ENCODE peak calls at places on chromosomes 3 and 15, in five cellular contexts. One of them, this sample, is unnamed.

GRCh38 chr3:124839896-124840295 is 47.3 kb downstream of the ITGB5 start:
- DNase-seq in heart right ventricle: no peak
- DNase-seq in kidney epithelial cell: no peak
- DNase-seq in GM12864: no peak
- DNase-seq in upper lobe of left lung: no peak
- DNase-seq in this sample: no peak

GRCh38 chr3:48521635-48522034 is 17.7 kb upstream of the SHISA5 start:
- DNase-seq in heart right ventricle: no peak
- DNase-seq in kidney epithelial cell: no peak
- DNase-seq in GM12864: no peak
- DNase-seq in upper lobe of left lung: peak; percentile 69
- DNase-seq in this sample: no peak

GRCh38 chr15:42845581-42845980 is 75.0 kb downstream of the TTBK2 start:
- DNase-seq in heart right ventricle: no peak
- DNase-seq in kidney epithelial cell: no peak
- DNase-seq in GM12864: no peak
- DNase-seq in upper lobe of left lung: no peak
- DNase-seq in this sample: no peak

GRCh38 chr15:76152197-76152596 is 92.4 kb downstream of the TMEM266 start:
- DNase-seq in heart right ventricle: no peak
- DNase-seq in kidney epithelial cell: no peak
- DNase-seq in GM12864: no peak
- DNase-seq in upper lobe of left lung: peak; percentile 33
- DNase-seq in this sample: no peak

GRCh38 chr3:128283429-128283828 is 130.1 kb downstream of the EEFSEC start:
- DNase-seq in heart right ventricle: no peak
- DNase-seq in kidney epithelial cell: no peak
- DNase-seq in GM12864: no peak
- DNase-seq in upper lobe of left lung: no peak
- DNase-seq in this sample: no peak

GRCh38 chr3:154025007-154025406 is 96.2 kb upstream of the ARHGEF26 start:
- DNase-seq in heart right ventricle: no peak
- DNase-seq in kidney epithelial cell: no peak
- DNase-seq in GM12864: no peak
- DNase-seq in upper lobe of left lung: no peak
- DNase-seq in this sample: no peak

GRCh38 chr3:40875581-40875980 is 323.7 kb upstream of the CTNNB1 start:
- DNase-seq in heart right ventricle: no peak
- DNase-seq in kidney epithelial cell: no peak
- DNase-seq in GM12864: no peak
- DNase-seq in upper lobe of left lung: no peak
- DNase-seq in this sample: no peak

GRCh38 chr3:31124368-31124767 is 229.9 kb upstream of the GADL1 start:
- DNase-seq in heart right ventricle: no peak
- DNase-seq in kidney epithelial cell: no peak
- DNase-seq in GM12864: no peak
- DNase-seq in upper lobe of left lung: no peak
- DNase-seq in this sample: no peak

GRCh38 chr3:26406636-26407035 is 215.9 kb upstream of the LRRC3B start:
- DNase-seq in heart right ventricle: no peak
- DNase-seq in kidney epithelial cell: no peak
- DNase-seq in GM12864: no peak
- DNase-seq in upper lobe of left lung: no peak
- DNase-seq in this sample: no peak

GRCh38 chr3:171113716-171114115 is 87.2 kb upstream of the SLC2A2 start:
- DNase-seq in heart right ventricle: no peak
- DNase-seq in kidney epithelial cell: no peak
- DNase-seq in GM12864: no peak
- DNase-seq in upper lobe of left lung: no peak
- DNase-seq in this sample: no peak
- TF ChIP-seq CTCF in heart right ventricle: no peak
- TF ChIP-seq CTCF in kidney epithelial cell: peak; percentile 6
- TF ChIP-seq CTCF in GM12864: no peak
- TF ChIP-seq CTCF in upper lobe of left lung: no peak
- TF ChIP-seq CTCF in this sample: no peak

DNA sequence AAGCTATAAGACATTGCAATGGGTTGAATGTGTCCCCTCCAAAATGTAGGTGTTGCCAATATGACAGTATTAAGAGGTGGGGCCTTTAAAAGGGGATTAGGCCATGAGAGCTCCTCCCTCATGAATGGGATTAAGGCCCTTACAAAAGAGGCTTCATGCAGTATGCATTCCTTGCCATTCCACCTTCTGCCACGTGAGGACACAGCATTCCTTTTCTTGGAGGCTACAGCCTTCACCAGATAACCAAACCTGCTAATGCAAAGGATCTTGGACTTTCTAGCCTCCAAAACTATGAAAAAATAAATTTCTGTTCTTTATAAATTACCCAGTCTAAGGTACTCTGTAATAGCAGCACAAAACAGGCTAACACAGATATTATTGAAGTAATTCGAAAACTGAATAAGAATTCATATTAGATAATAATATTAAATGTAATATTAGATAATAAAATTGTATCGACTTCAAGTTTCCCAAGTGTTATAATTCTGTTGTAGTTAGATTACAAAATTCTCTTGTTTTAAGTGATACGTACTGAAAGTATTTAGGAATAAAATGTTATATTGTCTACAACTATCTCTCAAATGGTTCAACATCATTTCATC is 29.4 kb upstream of the ATP8B4 start:
- DNase-seq in heart right ventricle: no peak
- DNase-seq in kidney epithelial cell: no peak
- DNase-seq in GM12864: no peak
- DNase-seq in upper lobe of left lung: no peak
- DNase-seq in this sample: no peak
- TF ChIP-seq CTCF in heart right ventricle: no peak
- TF ChIP-seq CTCF in kidney epithelial cell: peak; percentile 78
- TF ChIP-seq CTCF in GM12864: peak; percentile 35
- TF ChIP-seq CTCF in upper lobe of left lung: peak; percentile 25
- TF ChIP-seq CTCF in this sample: no peak

GRCh38 chr3:134378384-134378783 is 4.1 kb upstream of the AMOTL2 start:
- DNase-seq in heart right ventricle: peak; percentile 68
- DNase-seq in kidney epithelial cell: no peak
- DNase-seq in GM12864: no peak
- DNase-seq in upper lobe of left lung: no peak
- DNase-seq in this sample: no peak
- TF ChIP-seq CTCF in heart right ventricle: peak; percentile 62
- TF ChIP-seq CTCF in kidney epithelial cell: peak; percentile 52
- TF ChIP-seq CTCF in GM12864: peak; percentile 50
- TF ChIP-seq CTCF in upper lobe of left lung: peak; percentile 54
- TF ChIP-seq CTCF in this sample: peak; percentile 16

GRCh38 chr3:134839422-134839821 is 44.4 kb downstream of the EPHB1 start:
- DNase-seq in heart right ventricle: no peak
- DNase-seq in kidney epithelial cell: no peak
- DNase-seq in GM12864: no peak
- DNase-seq in upper lobe of left lung: no peak
- DNase-seq in this sample: no peak

GRCh38 chr3:134840459-134840858 is 45.4 kb downstream of the EPHB1 start:
- DNase-seq in heart right ventricle: no peak
- DNase-seq in kidney epithelial cell: no peak
- DNase-seq in GM12864: no peak
- DNase-seq in upper lobe of left lung: no peak
- DNase-seq in this sample: no peak

GRCh38 chr3:134839990-134840389 is 44.9 kb downstream of the EPHB1 start:
- DNase-seq in heart right ventricle: no peak
- DNase-seq in kidney epithelial cell: no peak
- DNase-seq in GM12864: peak; percentile 13
- DNase-seq in upper lobe of left lung: no peak
- DNase-seq in this sample: no peak

GRCh38 chr3:134836921-134837320 is 41.9 kb downstream of the EPHB1 start:
- DNase-seq in heart right ventricle: no peak
- DNase-seq in kidney epithelial cell: no peak
- DNase-seq in GM12864: no peak
- DNase-seq in upper lobe of left lung: no peak
- DNase-seq in this sample: no peak

DNA sequence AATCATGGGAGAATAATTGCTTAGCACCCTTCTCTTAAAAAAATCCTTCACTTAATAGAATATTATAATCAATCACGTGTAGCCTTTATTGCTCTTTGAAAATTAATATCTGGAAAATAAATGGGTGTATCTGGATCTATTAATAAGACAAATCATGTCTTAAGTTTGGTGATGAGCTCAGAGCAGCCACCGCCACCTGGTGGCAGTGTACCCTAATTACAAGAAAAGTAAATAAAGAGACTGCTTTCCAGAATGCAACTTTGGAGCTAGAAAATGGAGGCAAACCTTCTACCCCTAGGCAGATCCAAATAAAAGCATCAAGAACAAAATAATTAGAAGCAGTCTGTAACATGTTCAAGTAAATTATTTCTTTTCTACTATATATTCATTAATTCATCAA is 43.5 kb downstream of the EPHB1 start:
- DNase-seq in heart right ventricle: no peak
- DNase-seq in kidney epithelial cell: no peak
- DNase-seq in GM12864: no peak
- DNase-seq in upper lobe of left lung: no peak
- DNase-seq in this sample: no peak
- TF ChIP-seq CTCF in heart right ventricle: no peak
- TF ChIP-seq CTCF in kidney epithelial cell: peak; percentile 17
- TF ChIP-seq CTCF in GM12864: peak; percentile 27
- TF ChIP-seq CTCF in upper lobe of left lung: no peak
- TF ChIP-seq CTCF in this sample: no peak

DNA sequence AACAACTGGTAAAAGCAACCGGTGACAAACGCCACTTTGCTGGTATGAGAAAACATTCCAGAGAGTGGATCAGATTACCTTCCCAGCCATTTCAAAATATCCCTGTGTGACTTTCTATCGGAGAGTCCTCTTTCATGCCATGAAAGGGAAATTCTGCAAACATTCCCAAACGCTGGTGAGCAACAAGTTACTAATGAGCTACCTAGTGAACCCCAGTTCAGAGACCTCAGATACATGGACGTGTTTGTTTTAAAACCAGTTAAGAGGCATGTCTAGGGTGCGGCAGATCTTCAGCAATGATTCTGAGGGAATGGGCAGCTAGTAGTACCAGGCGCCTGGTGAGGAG is 418.2 kb upstream of the NR2F2 start:
- DNase-seq in heart right ventricle: no peak
- DNase-seq in kidney epithelial cell: no peak
- DNase-seq in GM12864: no peak
- DNase-seq in upper lobe of left lung: no peak
- DNase-seq in this sample: no peak
- TF ChIP-seq CTCF in heart right ventricle: no peak
- TF ChIP-seq CTCF in kidney epithelial cell: no peak
- TF ChIP-seq CTCF in GM12864: no peak
- TF ChIP-seq CTCF in upper lobe of left lung: no peak
- TF ChIP-seq CTCF in this sample: no peak

DNA sequence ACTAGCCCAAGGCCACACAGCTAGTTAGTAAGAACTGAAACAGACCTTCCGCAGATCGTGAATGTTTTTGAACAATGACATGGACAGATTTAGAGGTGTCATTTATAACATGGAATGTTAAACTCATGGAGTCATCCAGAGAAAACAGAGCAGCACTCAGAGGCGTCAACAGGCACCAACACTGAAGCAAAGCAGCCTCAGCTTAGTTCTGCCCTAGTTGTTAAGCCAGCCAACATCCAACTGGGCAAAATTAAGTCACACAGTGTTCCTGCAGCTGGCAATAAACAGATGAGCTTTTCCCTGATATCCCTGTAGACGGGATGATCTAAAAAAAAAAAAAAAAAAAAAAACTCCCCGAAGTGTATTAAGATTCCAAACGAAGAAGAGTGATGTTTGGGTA is 13.6 kb downstream of the DCLK3 start:
- DNase-seq in heart right ventricle: no peak
- DNase-seq in kidney epithelial cell: no peak
- DNase-seq in GM12864: no peak
- DNase-seq in upper lobe of left lung: no peak
- DNase-seq in this sample: no peak
- TF ChIP-seq CTCF in heart right ventricle: no peak
- TF ChIP-seq CTCF in kidney epithelial cell: no peak
- TF ChIP-seq CTCF in GM12864: no peak
- TF ChIP-seq CTCF in upper lobe of left lung: no peak
- TF ChIP-seq CTCF in this sample: no peak

DNA sequence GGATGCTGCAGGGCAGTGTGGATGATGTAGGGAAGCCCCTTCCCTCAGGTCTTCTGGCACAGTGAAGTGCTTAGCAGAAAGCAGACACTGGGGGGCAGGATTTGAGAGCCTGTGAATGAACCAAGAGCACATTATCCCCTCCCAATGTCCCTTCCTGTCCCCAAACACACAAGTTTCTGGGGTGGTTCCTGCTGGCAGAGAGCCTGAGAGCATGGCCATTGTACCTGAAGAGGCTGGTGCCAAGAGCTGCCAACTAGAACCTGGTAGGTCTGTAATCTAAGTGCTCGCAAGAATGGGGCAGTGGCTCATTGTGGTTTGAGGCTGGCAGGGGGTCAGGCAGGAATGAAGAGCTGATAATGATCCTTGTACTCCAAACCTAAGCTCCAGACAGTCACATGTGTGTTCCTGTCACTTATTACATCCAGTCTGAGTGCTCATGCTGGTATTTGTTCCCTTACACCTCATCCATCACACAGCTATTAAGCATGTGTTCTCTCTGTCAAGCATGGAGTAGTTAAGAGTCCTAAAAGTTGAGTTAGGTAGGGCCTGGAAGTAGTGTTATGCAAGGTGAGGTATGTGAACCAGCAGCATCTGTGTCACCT is 6.7 kb upstream of the CCR1 start:
- DNase-seq in heart right ventricle: no peak
- DNase-seq in kidney epithelial cell: no peak
- DNase-seq in GM12864: no peak
- DNase-seq in upper lobe of left lung: no peak
- DNase-seq in this sample: no peak
- TF ChIP-seq CTCF in heart right ventricle: no peak
- TF ChIP-seq CTCF in kidney epithelial cell: no peak
- TF ChIP-seq CTCF in GM12864: peak; percentile 78
- TF ChIP-seq CTCF in upper lobe of left lung: peak; percentile 38
- TF ChIP-seq CTCF in this sample: no peak

GRCh38 chr15:33675246-33675645 is 293.1 kb upstream of the CHRM5 start:
- DNase-seq in heart right ventricle: no peak
- DNase-seq in kidney epithelial cell: no peak
- DNase-seq in GM12864: peak; percentile 25
- DNase-seq in upper lobe of left lung: no peak
- DNase-seq in this sample: no peak
- TF ChIP-seq CTCF in heart right ventricle: peak; percentile 34
- TF ChIP-seq CTCF in kidney epithelial cell: peak; percentile 45
- TF ChIP-seq CTCF in GM12864: peak; percentile 55
- TF ChIP-seq CTCF in upper lobe of left lung: peak; percentile 28
- TF ChIP-seq CTCF in this sample: no peak

GRCh38 chr3:71339049-71339448 is 244.5 kb downstream of the FOXP1 start:
- DNase-seq in heart right ventricle: no peak
- DNase-seq in kidney epithelial cell: no peak
- DNase-seq in GM12864: no peak
- DNase-seq in upper lobe of left lung: no peak
- DNase-seq in this sample: no peak
- TF ChIP-seq CTCF in heart right ventricle: no peak
- TF ChIP-seq CTCF in kidney epithelial cell: no peak
- TF ChIP-seq CTCF in GM12864: no peak
- TF ChIP-seq CTCF in upper lobe of left lung: no peak
- TF ChIP-seq CTCF in this sample: no peak

DNA sequence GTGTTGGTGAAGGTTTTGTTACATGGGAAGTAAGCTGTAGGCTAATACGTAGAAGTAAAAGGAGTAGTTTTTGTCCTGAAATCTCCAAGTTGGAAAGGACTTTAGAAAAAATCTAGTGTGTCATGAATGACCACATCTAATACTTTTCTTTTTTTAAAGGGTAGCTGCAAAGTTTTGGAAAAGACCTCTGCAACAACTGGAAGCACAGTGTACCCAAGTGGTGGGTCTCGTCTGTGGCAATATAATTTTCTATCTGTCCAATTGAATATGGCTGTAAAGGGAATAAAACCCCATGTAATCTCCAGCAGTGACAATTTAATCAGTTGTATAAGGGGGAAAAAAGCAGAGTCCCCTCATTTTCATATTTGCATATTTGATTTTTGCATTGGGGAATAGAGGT is 531.2 kb downstream of the ZIC1 start:
- DNase-seq in heart right ventricle: no peak
- DNase-seq in kidney epithelial cell: no peak
- DNase-seq in GM12864: no peak
- DNase-seq in upper lobe of left lung: no peak
- DNase-seq in this sample: no peak
- TF ChIP-seq CTCF in heart right ventricle: no peak
- TF ChIP-seq CTCF in kidney epithelial cell: no peak
- TF ChIP-seq CTCF in GM12864: no peak
- TF ChIP-seq CTCF in upper lobe of left lung: no peak
- TF ChIP-seq CTCF in this sample: no peak